ENCODE peak calls at places on chromosomes 7 and 10, in eight cellular contexts. One of them, this sample, is unnamed.
A peak's percentile ranks its signal among the peaks of the same experiment; 100 is the strongest.

GRCh38 chr10:17073720-17074547 is 55.7 kb downstream of the CUBN start:
- DNase-seq in activated CD4-positive, alpha-beta T cell treated with anti-CD3 and anti-CD28 coated beads, Interleukin-2, amount 50 U/mL, for 1 hour: no peak
- DNase-seq in NCI-H748 treated with DMSO at 0.1 percent for 48 hours: no peak
- DNase-seq in A549: no peak
- DNase-seq in transverse colon: no peak
- DNase-seq in GM12878: no peak
- DNase-seq in AG10803: no peak
- DNase-seq in activated effector memory CD4-positive, alpha-beta T cell treated with Interleukin-2 at 50 U/mL for 16 hours: no peak
- DNase-seq in this sample: no peak

GRCh38 chr10:34607894-34608293 is 207.2 kb downstream of the PARD3 start:
- DNase-seq in activated CD4-positive, alpha-beta T cell treated with anti-CD3 and anti-CD28 coated beads, Interleukin-2, amount 50 U/mL, for 1 hour: no peak
- DNase-seq in NCI-H748 treated with DMSO at 0.1 percent for 48 hours: no peak
- DNase-seq in A549: no peak
- DNase-seq in transverse colon: no peak
- DNase-seq in GM12878: no peak
- DNase-seq in AG10803: no peak
- DNase-seq in activated effector memory CD4-positive, alpha-beta T cell treated with Interleukin-2 at 50 U/mL for 16 hours: no peak
- DNase-seq in this sample: no peak

GRCh38 chr10:7306147-7306546 is 104.7 kb downstream of the SFMBT2 start:
- DNase-seq in activated CD4-positive, alpha-beta T cell treated with anti-CD3 and anti-CD28 coated beads, Interleukin-2, amount 50 U/mL, for 1 hour: no peak
- DNase-seq in NCI-H748 treated with DMSO at 0.1 percent for 48 hours: no peak
- DNase-seq in A549: no peak
- DNase-seq in transverse colon: no peak
- DNase-seq in GM12878: no peak
- DNase-seq in AG10803: no peak
- DNase-seq in activated effector memory CD4-positive, alpha-beta T cell treated with Interleukin-2 at 50 U/mL for 16 hours: no peak
- DNase-seq in this sample: no peak

GRCh38 chr10:30313579-30314376 is 35.3 kb downstream of the MTPAP start:
- DNase-seq in activated CD4-positive, alpha-beta T cell treated with anti-CD3 and anti-CD28 coated beads, Interleukin-2, amount 50 U/mL, for 1 hour: no peak
- DNase-seq in NCI-H748 treated with DMSO at 0.1 percent for 48 hours: no peak
- DNase-seq in A549: no peak
- DNase-seq in transverse colon: no peak
- DNase-seq in GM12878: no peak
- DNase-seq in AG10803: no peak
- DNase-seq in activated effector memory CD4-positive, alpha-beta T cell treated with Interleukin-2 at 50 U/mL for 16 hours: no peak
- DNase-seq in this sample: no peak

GRCh38 chr7:20754001-20754400 is 32.7 kb downstream of the SP8 start:
- DNase-seq in activated CD4-positive, alpha-beta T cell treated with anti-CD3 and anti-CD28 coated beads, Interleukin-2, amount 50 U/mL, for 1 hour: no peak
- DNase-seq in NCI-H748 treated with DMSO at 0.1 percent for 48 hours: no peak
- DNase-seq in A549: no peak
- DNase-seq in transverse colon: no peak
- DNase-seq in GM12878: no peak
- DNase-seq in AG10803: no peak
- DNase-seq in activated effector memory CD4-positive, alpha-beta T cell treated with Interleukin-2 at 50 U/mL for 16 hours: no peak
- DNase-seq in this sample: no peak

GRCh38 chr10:132681858-132682755 is 103.8 kb downstream of the NKX6-2 start:
- DNase-seq in activated CD4-positive, alpha-beta T cell treated with anti-CD3 and anti-CD28 coated beads, Interleukin-2, amount 50 U/mL, for 1 hour: no peak
- DNase-seq in NCI-H748 treated with DMSO at 0.1 percent for 48 hours: no peak
- DNase-seq in A549: no peak
- DNase-seq in transverse colon: no peak
- DNase-seq in GM12878: no peak
- DNase-seq in AG10803: no peak
- DNase-seq in activated effector memory CD4-positive, alpha-beta T cell treated with Interleukin-2 at 50 U/mL for 16 hours: no peak
- DNase-seq in this sample: no peak

GRCh38 chr7:27519801-27520200 is 142.9 kb downstream of the HIBADH start:
- DNase-seq in activated CD4-positive, alpha-beta T cell treated with anti-CD3 and anti-CD28 coated beads, Interleukin-2, amount 50 U/mL, for 1 hour: no peak
- DNase-seq in NCI-H748 treated with DMSO at 0.1 percent for 48 hours: no peak
- DNase-seq in A549: no peak
- DNase-seq in transverse colon: no peak
- DNase-seq in GM12878: no peak
- DNase-seq in AG10803: no peak
- DNase-seq in activated effector memory CD4-positive, alpha-beta T cell treated with Interleukin-2 at 50 U/mL for 16 hours: no peak
- DNase-seq in this sample: no peak

GRCh38 chr10:101536800-101537199 is 51.3 kb downstream of the POLL start:
- DNase-seq in activated CD4-positive, alpha-beta T cell treated with anti-CD3 and anti-CD28 coated beads, Interleukin-2, amount 50 U/mL, for 1 hour: no peak
- DNase-seq in NCI-H748 treated with DMSO at 0.1 percent for 48 hours: no peak
- DNase-seq in A549: peak; percentile 49
- DNase-seq in transverse colon: no peak
- DNase-seq in GM12878: no peak
- DNase-seq in AG10803: peak; percentile 21
- DNase-seq in activated effector memory CD4-positive, alpha-beta T cell treated with Interleukin-2 at 50 U/mL for 16 hours: no peak
- DNase-seq in this sample: no peak

GRCh38 chr10:71719042-71719441 is 536 bp downstream of the C10orf105 start:
- DNase-seq in activated CD4-positive, alpha-beta T cell treated with anti-CD3 and anti-CD28 coated beads, Interleukin-2, amount 50 U/mL, for 1 hour: no peak
- DNase-seq in NCI-H748 treated with DMSO at 0.1 percent for 48 hours: no peak
- DNase-seq in A549: no peak
- DNase-seq in transverse colon: no peak
- DNase-seq in GM12878: no peak
- DNase-seq in AG10803: peak; percentile 75
- DNase-seq in activated effector memory CD4-positive, alpha-beta T cell treated with Interleukin-2 at 50 U/mL for 16 hours: no peak
- DNase-seq in this sample: no peak

GRCh38 chr10:124739996-124740373 is 4.2 kb downstream of the FAM53B start:
- DNase-seq in activated CD4-positive, alpha-beta T cell treated with anti-CD3 and anti-CD28 coated beads, Interleukin-2, amount 50 U/mL, for 1 hour: no peak
- DNase-seq in NCI-H748 treated with DMSO at 0.1 percent for 48 hours: no peak
- DNase-seq in A549: no peak
- DNase-seq in transverse colon: no peak
- DNase-seq in GM12878: no peak
- DNase-seq in AG10803: no peak
- DNase-seq in activated effector memory CD4-positive, alpha-beta T cell treated with Interleukin-2 at 50 U/mL for 16 hours: no peak
- DNase-seq in this sample: no peak

GRCh38 chr10:124600051-124600880 is 138.6 kb downstream of the LHPP start:
- DNase-seq in activated CD4-positive, alpha-beta T cell treated with anti-CD3 and anti-CD28 coated beads, Interleukin-2, amount 50 U/mL, for 1 hour: no peak
- DNase-seq in NCI-H748 treated with DMSO at 0.1 percent for 48 hours: no peak
- DNase-seq in A549: no peak
- DNase-seq in transverse colon: no peak
- DNase-seq in GM12878: no peak
- DNase-seq in AG10803: no peak
- DNase-seq in activated effector memory CD4-positive, alpha-beta T cell treated with Interleukin-2 at 50 U/mL for 16 hours: no peak
- DNase-seq in this sample: no peak

GRCh38 chr7:125423444-125424155 is 494.0 kb upstream of the POT1 start:
- DNase-seq in activated CD4-positive, alpha-beta T cell treated with anti-CD3 and anti-CD28 coated beads, Interleukin-2, amount 50 U/mL, for 1 hour: no peak
- DNase-seq in NCI-H748 treated with DMSO at 0.1 percent for 48 hours: no peak
- DNase-seq in A549: no peak
- DNase-seq in transverse colon: no peak
- DNase-seq in GM12878: no peak
- DNase-seq in AG10803: no peak
- DNase-seq in activated effector memory CD4-positive, alpha-beta T cell treated with Interleukin-2 at 50 U/mL for 16 hours: no peak
- DNase-seq in this sample: no peak

GRCh38 chr7:35736725-35737124 is 41.8 kb upstream of the HERPUD2 start:
- DNase-seq in activated CD4-positive, alpha-beta T cell treated with anti-CD3 and anti-CD28 coated beads, Interleukin-2, amount 50 U/mL, for 1 hour: no peak
- DNase-seq in NCI-H748 treated with DMSO at 0.1 percent for 48 hours: no peak
- DNase-seq in A549: no peak
- DNase-seq in transverse colon: no peak
- DNase-seq in GM12878: no peak
- DNase-seq in AG10803: peak; percentile 38
- DNase-seq in activated effector memory CD4-positive, alpha-beta T cell treated with Interleukin-2 at 50 U/mL for 16 hours: no peak
- DNase-seq in this sample: no peak

GRCh38 chr7:98222533-98223195 is 11.4 kb downstream of the BHLHA15 start:
- DNase-seq in activated CD4-positive, alpha-beta T cell treated with anti-CD3 and anti-CD28 coated beads, Interleukin-2, amount 50 U/mL, for 1 hour: no peak
- DNase-seq in NCI-H748 treated with DMSO at 0.1 percent for 48 hours: no peak
- DNase-seq in A549: no peak
- DNase-seq in transverse colon: no peak
- DNase-seq in GM12878: no peak
- DNase-seq in AG10803: no peak
- DNase-seq in activated effector memory CD4-positive, alpha-beta T cell treated with Interleukin-2 at 50 U/mL for 16 hours: no peak
- DNase-seq in this sample: no peak

GRCh38 chr10:126204320-126204719 is 184.0 kb downstream of the ADAM12 start:
- DNase-seq in activated CD4-positive, alpha-beta T cell treated with anti-CD3 and anti-CD28 coated beads, Interleukin-2, amount 50 U/mL, for 1 hour: no peak
- DNase-seq in NCI-H748 treated with DMSO at 0.1 percent for 48 hours: no peak
- DNase-seq in A549: peak; percentile 26
- DNase-seq in transverse colon: no peak
- DNase-seq in GM12878: no peak
- DNase-seq in AG10803: no peak
- DNase-seq in activated effector memory CD4-positive, alpha-beta T cell treated with Interleukin-2 at 50 U/mL for 16 hours: no peak
- DNase-seq in this sample: no peak

GRCh38 chr10:80473692-80474596 is 19.8 kb downstream of the TSPAN14 start:
- DNase-seq in activated CD4-positive, alpha-beta T cell treated with anti-CD3 and anti-CD28 coated beads, Interleukin-2, amount 50 U/mL, for 1 hour: no peak
- DNase-seq in NCI-H748 treated with DMSO at 0.1 percent for 48 hours: no peak
- DNase-seq in A549: no peak
- DNase-seq in transverse colon: no peak
- DNase-seq in GM12878: no peak
- DNase-seq in AG10803: no peak
- DNase-seq in activated effector memory CD4-positive, alpha-beta T cell treated with Interleukin-2 at 50 U/mL for 16 hours: no peak
- DNase-seq in this sample: no peak

GRCh38 chr7:159281573-159281972 is 136.9 kb upstream of the VIPR2 start:
- DNase-seq in activated CD4-positive, alpha-beta T cell treated with anti-CD3 and anti-CD28 coated beads, Interleukin-2, amount 50 U/mL, for 1 hour: no peak
- DNase-seq in NCI-H748 treated with DMSO at 0.1 percent for 48 hours: no peak
- DNase-seq in A549: no peak
- DNase-seq in transverse colon: no peak
- DNase-seq in GM12878: no peak
- DNase-seq in AG10803: no peak
- DNase-seq in activated effector memory CD4-positive, alpha-beta T cell treated with Interleukin-2 at 50 U/mL for 16 hours: no peak
- DNase-seq in this sample: no peak

GRCh38 chr10:75107756-75108683 is 3.4 kb upstream of the SAMD8 start:
- DNase-seq in activated CD4-positive, alpha-beta T cell treated with anti-CD3 and anti-CD28 coated beads, Interleukin-2, amount 50 U/mL, for 1 hour: no peak
- DNase-seq in NCI-H748 treated with DMSO at 0.1 percent for 48 hours: no peak
- DNase-seq in A549: no peak
- DNase-seq in transverse colon: no peak
- DNase-seq in GM12878: no peak
- DNase-seq in AG10803: no peak
- DNase-seq in activated effector memory CD4-positive, alpha-beta T cell treated with Interleukin-2 at 50 U/mL for 16 hours: no peak
- DNase-seq in this sample: no peak

GRCh38 chr10:78331391-78331922 is 297.8 kb downstream of the RPS24 start:
- DNase-seq in activated CD4-positive, alpha-beta T cell treated with anti-CD3 and anti-CD28 coated beads, Interleukin-2, amount 50 U/mL, for 1 hour: no peak
- DNase-seq in NCI-H748 treated with DMSO at 0.1 percent for 48 hours: no peak
- DNase-seq in A549: no peak
- DNase-seq in transverse colon: no peak
- DNase-seq in GM12878: no peak
- DNase-seq in AG10803: peak; percentile 69
- DNase-seq in activated effector memory CD4-positive, alpha-beta T cell treated with Interleukin-2 at 50 U/mL for 16 hours: no peak
- DNase-seq in this sample: no peak

GRCh38 chr10:26997610-26998009 is 102.7 kb downstream of the ANKRD26 start:
- DNase-seq in activated CD4-positive, alpha-beta T cell treated with anti-CD3 and anti-CD28 coated beads, Interleukin-2, amount 50 U/mL, for 1 hour: no peak
- DNase-seq in NCI-H748 treated with DMSO at 0.1 percent for 48 hours: no peak
- DNase-seq in A549: no peak
- DNase-seq in transverse colon: no peak
- DNase-seq in GM12878: no peak
- DNase-seq in AG10803: no peak
- DNase-seq in activated effector memory CD4-positive, alpha-beta T cell treated with Interleukin-2 at 50 U/mL for 16 hours: no peak
- DNase-seq in this sample: no peak

GRCh38 chr10:4134701-4135100 is 349.7 kb upstream of the KLF6 start:
- DNase-seq in activated CD4-positive, alpha-beta T cell treated with anti-CD3 and anti-CD28 coated beads, Interleukin-2, amount 50 U/mL, for 1 hour: no peak
- DNase-seq in NCI-H748 treated with DMSO at 0.1 percent for 48 hours: no peak
- DNase-seq in A549: no peak
- DNase-seq in transverse colon: no peak
- DNase-seq in GM12878: no peak
- DNase-seq in AG10803: no peak
- DNase-seq in activated effector memory CD4-positive, alpha-beta T cell treated with Interleukin-2 at 50 U/mL for 16 hours: no peak
- DNase-seq in this sample: no peak

GRCh38 chr7:141511370-141512335 is 39.6 kb upstream of the AGK start:
- DNase-seq in activated CD4-positive, alpha-beta T cell treated with anti-CD3 and anti-CD28 coated beads, Interleukin-2, amount 50 U/mL, for 1 hour: no peak
- DNase-seq in NCI-H748 treated with DMSO at 0.1 percent for 48 hours: peak; percentile 24
- DNase-seq in A549: no peak
- DNase-seq in transverse colon: peak; percentile 15
- DNase-seq in GM12878: no peak
- DNase-seq in AG10803: no peak
- DNase-seq in activated effector memory CD4-positive, alpha-beta T cell treated with Interleukin-2 at 50 U/mL for 16 hours: no peak
- DNase-seq in this sample: no peak

GRCh38 chr10:3538850-3539531 is 246.0 kb downstream of the KLF6 start:
- DNase-seq in activated CD4-positive, alpha-beta T cell treated with anti-CD3 and anti-CD28 coated beads, Interleukin-2, amount 50 U/mL, for 1 hour: no peak
- DNase-seq in NCI-H748 treated with DMSO at 0.1 percent for 48 hours: no peak
- DNase-seq in A549: no peak
- DNase-seq in transverse colon: no peak
- DNase-seq in GM12878: no peak
- DNase-seq in AG10803: peak; percentile 97
- DNase-seq in activated effector memory CD4-positive, alpha-beta T cell treated with Interleukin-2 at 50 U/mL for 16 hours: no peak
- DNase-seq in this sample: no peak

GRCh38 chr7:17856251-17856650 is 84.0 kb downstream of the SNX13 start:
- DNase-seq in activated CD4-positive, alpha-beta T cell treated with anti-CD3 and anti-CD28 coated beads, Interleukin-2, amount 50 U/mL, for 1 hour: no peak
- DNase-seq in NCI-H748 treated with DMSO at 0.1 percent for 48 hours: no peak
- DNase-seq in A549: no peak
- DNase-seq in transverse colon: no peak
- DNase-seq in GM12878: no peak
- DNase-seq in AG10803: no peak
- DNase-seq in activated effector memory CD4-positive, alpha-beta T cell treated with Interleukin-2 at 50 U/mL for 16 hours: no peak
- DNase-seq in this sample: no peak

GRCh38 chr10:101228682-101229274 is 485 bp downstream of the LBX1 start:
- DNase-seq in activated CD4-positive, alpha-beta T cell treated with anti-CD3 and anti-CD28 coated beads, Interleukin-2, amount 50 U/mL, for 1 hour: no peak
- DNase-seq in NCI-H748 treated with DMSO at 0.1 percent for 48 hours: no peak
- DNase-seq in A549: peak; percentile 60
- DNase-seq in transverse colon: no peak
- DNase-seq in GM12878: no peak
- DNase-seq in AG10803: no peak
- DNase-seq in activated effector memory CD4-positive, alpha-beta T cell treated with Interleukin-2 at 50 U/mL for 16 hours: no peak
- DNase-seq in this sample: no peak

GRCh38 chr10:6363516-6363915 is 160.8 kb downstream of the PFKFB3 start:
- DNase-seq in activated CD4-positive, alpha-beta T cell treated with anti-CD3 and anti-CD28 coated beads, Interleukin-2, amount 50 U/mL, for 1 hour: no peak
- DNase-seq in NCI-H748 treated with DMSO at 0.1 percent for 48 hours: no peak
- DNase-seq in A549: no peak
- DNase-seq in transverse colon: no peak
- DNase-seq in GM12878: no peak
- DNase-seq in AG10803: no peak
- DNase-seq in activated effector memory CD4-positive, alpha-beta T cell treated with Interleukin-2 at 50 U/mL for 16 hours: no peak
- DNase-seq in this sample: no peak

GRCh38 chr10:12972146-12972545 is 29.4 kb downstream of the CCDC3 start:
- DNase-seq in activated CD4-positive, alpha-beta T cell treated with anti-CD3 and anti-CD28 coated beads, Interleukin-2, amount 50 U/mL, for 1 hour: no peak
- DNase-seq in NCI-H748 treated with DMSO at 0.1 percent for 48 hours: no peak
- DNase-seq in A549: no peak
- DNase-seq in transverse colon: no peak
- DNase-seq in GM12878: no peak
- DNase-seq in AG10803: no peak
- DNase-seq in activated effector memory CD4-positive, alpha-beta T cell treated with Interleukin-2 at 50 U/mL for 16 hours: no peak
- DNase-seq in this sample: no peak

GRCh38 chr10:126459878-126460481 is 71.7 kb upstream of the ADAM12 start:
- DNase-seq in activated CD4-positive, alpha-beta T cell treated with anti-CD3 and anti-CD28 coated beads, Interleukin-2, amount 50 U/mL, for 1 hour: no peak
- DNase-seq in NCI-H748 treated with DMSO at 0.1 percent for 48 hours: no peak
- DNase-seq in A549: peak; percentile 90
- DNase-seq in transverse colon: no peak
- DNase-seq in GM12878: no peak
- DNase-seq in AG10803: peak; percentile 88
- DNase-seq in activated effector memory CD4-positive, alpha-beta T cell treated with Interleukin-2 at 50 U/mL for 16 hours: no peak
- DNase-seq in this sample: no peak

GRCh38 chr10:13953371-13953770 is 366.6 kb downstream of the PRPF18 start:
- DNase-seq in activated CD4-positive, alpha-beta T cell treated with anti-CD3 and anti-CD28 coated beads, Interleukin-2, amount 50 U/mL, for 1 hour: no peak
- DNase-seq in NCI-H748 treated with DMSO at 0.1 percent for 48 hours: no peak
- DNase-seq in A549: no peak
- DNase-seq in transverse colon: no peak
- DNase-seq in GM12878: no peak
- DNase-seq in AG10803: no peak
- DNase-seq in activated effector memory CD4-positive, alpha-beta T cell treated with Interleukin-2 at 50 U/mL for 16 hours: no peak
- DNase-seq in this sample: no peak

GRCh38 chr10:30701471-30702173 is 72.1 kb upstream of the LYZL2 start:
- DNase-seq in activated CD4-positive, alpha-beta T cell treated with anti-CD3 and anti-CD28 coated beads, Interleukin-2, amount 50 U/mL, for 1 hour: peak; percentile 53
- DNase-seq in NCI-H748 treated with DMSO at 0.1 percent for 48 hours: no peak
- DNase-seq in A549: no peak
- DNase-seq in transverse colon: peak; percentile 69
- DNase-seq in GM12878: peak; percentile 87
- DNase-seq in AG10803: peak; percentile 42
- DNase-seq in activated effector memory CD4-positive, alpha-beta T cell treated with Interleukin-2 at 50 U/mL for 16 hours: peak; percentile 48
- DNase-seq in this sample: peak; percentile 61

GRCh38 chr7:28155964-28156363 is 24.6 kb downstream of the JAZF1 start:
- DNase-seq in activated CD4-positive, alpha-beta T cell treated with anti-CD3 and anti-CD28 coated beads, Interleukin-2, amount 50 U/mL, for 1 hour: no peak
- DNase-seq in NCI-H748 treated with DMSO at 0.1 percent for 48 hours: no peak
- DNase-seq in A549: no peak
- DNase-seq in transverse colon: no peak
- DNase-seq in GM12878: no peak
- DNase-seq in AG10803: peak; percentile 86
- DNase-seq in activated effector memory CD4-positive, alpha-beta T cell treated with Interleukin-2 at 50 U/mL for 16 hours: no peak
- DNase-seq in this sample: no peak

GRCh38 chr7:7516156-7516555 is 19.5 kb downstream of the COL28A1 start:
- DNase-seq in activated CD4-positive, alpha-beta T cell treated with anti-CD3 and anti-CD28 coated beads, Interleukin-2, amount 50 U/mL, for 1 hour: no peak
- DNase-seq in NCI-H748 treated with DMSO at 0.1 percent for 48 hours: peak; percentile 16
- DNase-seq in A549: no peak
- DNase-seq in transverse colon: no peak
- DNase-seq in GM12878: no peak
- DNase-seq in AG10803: no peak
- DNase-seq in activated effector memory CD4-positive, alpha-beta T cell treated with Interleukin-2 at 50 U/mL for 16 hours: no peak
- DNase-seq in this sample: no peak

GRCh38 chr10:79079074-79079397 is 10.3 kb downstream of the ZMIZ1 start:
- DNase-seq in activated CD4-positive, alpha-beta T cell treated with anti-CD3 and anti-CD28 coated beads, Interleukin-2, amount 50 U/mL, for 1 hour: no peak
- DNase-seq in NCI-H748 treated with DMSO at 0.1 percent for 48 hours: no peak
- DNase-seq in A549: no peak
- DNase-seq in transverse colon: no peak
- DNase-seq in GM12878: no peak
- DNase-seq in AG10803: no peak
- DNase-seq in activated effector memory CD4-positive, alpha-beta T cell treated with Interleukin-2 at 50 U/mL for 16 hours: no peak
- DNase-seq in this sample: no peak

GRCh38 chr10:129913021-129913695 is 50.9 kb downstream of the EBF3 start:
- DNase-seq in activated CD4-positive, alpha-beta T cell treated with anti-CD3 and anti-CD28 coated beads, Interleukin-2, amount 50 U/mL, for 1 hour: no peak
- DNase-seq in NCI-H748 treated with DMSO at 0.1 percent for 48 hours: no peak
- DNase-seq in A549: no peak
- DNase-seq in transverse colon: no peak
- DNase-seq in GM12878: no peak
- DNase-seq in AG10803: no peak
- DNase-seq in activated effector memory CD4-positive, alpha-beta T cell treated with Interleukin-2 at 50 U/mL for 16 hours: no peak
- DNase-seq in this sample: no peak